ENCODE peak calls at places on chromosomes 13 and 19, in seven cellular contexts. Q, A, G, H, U, X and M are unnamed samples. For H3K4me1, the result is how much of the 10 kb centered on the place peaks cover.

GRCh38 chr13:30865131-30866009 is 40.7 kb upstream of the MEDAG start:
- DNase-seq in Q (peak), A (peak), G (peak), H (peak), U (peak), X (peak), M (no peak)

GRCh38 chr19:2888739-2889224 is 11.9 kb upstream of the ZNF57 start:
- DNase-seq in Q (no peak), A (no peak), G (no peak), H (peak), U (no peak), X (peak), M (no peak)

GRCh38 chr13:76023644-76024043 is 387.5 kb downstream of the LMO7 start:
- DNase-seq in Q (no peak), A (peak), G (no peak), H (no peak), U (no peak), X (no peak), M (no peak)

GRCh38 chr19:51417807-51418152 is 338 bp upstream of the SIGLEC10 start:
- DNase-seq in Q (no peak), A (no peak), G (no peak), H (no peak), U (no peak), X (no peak), M (no peak)

GRCh38 chr19:17255150-17255621 is 9.4 kb downstream of the USHBP1 start:
- DNase-seq in Q (no peak), A (peak), G (no peak), H (no peak), U (no peak), X (no peak), M (no peak)

GRCh38 chr13:92967923-92968322 is 258.7 kb upstream of the GPC6 start:
- DNase-seq in Q (no peak), A (peak), G (no peak), H (no peak), U (no peak), X (no peak), M (no peak)

GRCh38 chr19:50835103-50835784 is 1.9 kb upstream of the KLK15 start:
- DNase-seq in Q (no peak), A (no peak), G (no peak), H (no peak), U (no peak), X (peak), M (no peak)

GRCh38 chr19:58428617-58429016 is 11.3 kb downstream of the ZNF132 start:
- DNase-seq in Q (no peak), A (no peak), G (no peak), H (no peak), U (no peak), X (no peak), M (no peak)

GRCh38 chr13:110874508-110874960 is 40.3 kb downstream of the ANKRD10 start:
- DNase-seq in Q (peak), A (peak), G (peak), H (peak), U (peak), X (peak), M (peak)

GRCh38 chr13:30111810-30112209 is 195.5 kb downstream of the KATNAL1 start:
- DNase-seq in Q (no peak), A (no peak), G (no peak), H (no peak), U (no peak), X (no peak), M (no peak)

GRCh38 chr19:44664976-44665375 is 6.3 kb upstream of the CEACAM19 start:
- DNase-seq in Q (no peak), A (no peak), G (no peak), H (no peak), U (no peak), X (no peak), M (no peak)

GRCh38 chr13:69737129-69737935 is 370.3 kb upstream of the ATXN8OS start:
- DNase-seq in Q (no peak), A (no peak), G (no peak), H (no peak), U (no peak), X (no peak), M (no peak)

GRCh38 chr13:99086149-99086868 is 108.4 kb upstream of the DOCK9 start:
- DNase-seq in Q (peak), A (peak), G (peak), H (peak), U (peak), X (peak), M (no peak)

GRCh38 chr13:76123548-76123947 is 487.4 kb downstream of the LMO7 start:
- DNase-seq in Q (no peak), A (no peak), G (no peak), H (no peak), U (no peak), X (no peak), M (no peak)

GRCh38 chr19:55383279-55383788 is 758 bp downstream of the TMEM238 start:
- DNase-seq in Q (no peak), A (no peak), G (no peak), H (no peak), U (no peak), X (peak), M (no peak)

GRCh38 chr13:50892162-50892944 is 17.2 kb upstream of the RNASEH2B start:
- DNase-seq in Q (no peak), A (no peak), G (no peak), H (no peak), U (no peak), X (peak), M (no peak)

GRCh38 chr19:4581381-4582111 is 22.1 kb upstream of the SEMA6B start:
- DNase-seq in Q (no peak), A (peak), G (no peak), H (no peak), U (no peak), X (no peak), M (no peak)

GRCh38 chr13:73939071-73939380 is 195.2 kb downstream of the KLF12 start:
- DNase-seq in Q (no peak), A (no peak), G (no peak), H (no peak), U (no peak), X (no peak), M (no peak)

GRCh38 chr13:36124236-36124822 is 6.9 kb downstream of the DCLK1 start:
- DNase-seq in Q (no peak), A (peak), G (no peak), H (no peak), U (peak), X (no peak), M (no peak)

GRCh38 chr19:58401825-58402433 is 6.5 kb downstream of the RNF225 start:
- DNase-seq in Q (no peak), A (no peak), G (no peak), H (no peak), U (no peak), X (no peak), M (no peak)

GRCh38 chr13:33352520-33352919 is 67.0 kb upstream of the STARD13 start:
- DNase-seq in Q (no peak), A (no peak), G (no peak), H (peak), U (no peak), X (no peak), M (no peak)

GRCh38 chr19:21396893-21397572 is at the start of gene ZNF493:
- DNase-seq in Q (peak), A (peak), G (peak), H (peak), U (peak), X (peak), M (peak)

GRCh38 chr13:52848455-52849190 is at the start of gene PCDH8:
- DNase-seq in Q (no peak), A (no peak), G (no peak), H (no peak), U (no peak), X (no peak), M (no peak)

GRCh38 chr13:113009743-113010509 is 40.9 kb downstream of the MCF2L start:
- DNase-seq in Q (no peak), A (no peak), G (no peak), H (no peak), U (no peak), X (no peak), M (no peak)

GRCh38 chr13:24851546-24851945 is 87.6 kb downstream of the RNF17 start:
- DNase-seq in Q (no peak), A (peak), G (no peak), H (no peak), U (no peak), X (no peak), M (no peak)

GRCh38 chr13:61778531-61778930 is 362.9 kb upstream of the PCDH20 start:
- DNase-seq in Q (no peak), A (no peak), G (no peak), H (no peak), U (no peak), X (no peak), M (no peak)

GRCh38 chr13:98810746-98811145 is 58.3 kb upstream of the SLC15A1 start:
- DNase-seq in Q (no peak), A (no peak), G (no peak), H (no peak), U (no peak), X (no peak), M (no peak)

GRCh38 chr13:46211521-46212351 is at the start of gene LRRC63:
- DNase-seq in Q (peak), A (peak), G (peak), H (peak), U (peak), X (peak), M (peak)

GRCh38 chr13:46207828-46208227 is 3.9 kb upstream of the LRRC63 start:
- DNase-seq in Q (no peak), A (no peak), G (no peak), H (no peak), U (no peak), X (no peak), M (no peak)

GRCh38 chr13:46211116-46211515 is 612 bp upstream of the LRRC63 start:
- DNase-seq in Q (no peak), A (peak), G (no peak), H (no peak), U (no peak), X (no peak), M (no peak)

GRCh38 chr13:46213242-46213641 is 1.5 kb downstream of the LRRC63 start:
- DNase-seq in Q (no peak), A (peak), G (no peak), H (no peak), U (no peak), X (no peak), M (no peak)

DNA sequence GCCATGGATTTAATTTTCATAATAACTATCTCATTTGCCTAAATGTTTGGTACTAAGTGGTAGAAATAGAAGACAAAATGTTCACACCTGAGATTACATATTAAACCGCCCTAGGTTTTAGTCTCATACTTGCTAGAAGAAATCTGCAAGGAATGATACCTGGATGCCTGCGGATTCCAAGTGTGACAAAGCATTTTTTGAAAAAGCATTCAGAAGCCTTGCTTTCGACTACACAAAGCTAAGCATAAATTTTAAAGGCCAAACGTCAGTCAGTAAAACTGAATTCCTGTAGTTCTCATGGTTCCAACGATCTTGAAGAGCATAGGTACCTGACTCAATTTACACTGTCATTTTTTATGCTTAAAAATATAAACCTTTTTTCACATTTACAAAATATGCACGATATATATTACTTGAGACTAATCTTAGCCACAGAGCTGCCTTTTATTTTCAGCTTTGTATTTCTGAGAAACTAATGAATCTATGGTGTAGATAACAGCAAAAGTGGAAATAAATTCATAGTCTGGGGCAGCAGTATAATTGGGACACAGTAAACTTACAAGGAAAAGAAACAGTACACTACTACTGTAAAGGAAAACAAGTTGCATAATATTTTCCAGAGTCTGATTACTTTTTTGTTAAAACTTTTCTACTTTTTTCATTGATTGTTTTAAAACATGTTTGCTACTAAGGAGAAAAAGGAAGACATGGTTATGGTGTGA is 1.2 kb upstream of the LRRC63 start:
- DNase-seq in Q (no peak), A (peak), G (no peak), H (no peak), U (no peak), X (no peak), M (no peak)
- H3K4me3 ChIP-seq in Q (peak), A (peak), G (no peak), H (peak), U (no peak), X (no peak), M (no peak)

GRCh38 chr13:78743972-78744371 is 85.0 kb upstream of the OBI1 start:
- DNase-seq in Q (no peak), A (no peak), G (no peak), H (no peak), U (no peak), X (no peak), M (no peak)
- H3K4me1 ChIP-seq in Q (under half), A (under half), G (under half), H (under half), U (under half), X (under half), M (under half)

GRCh38 chr19:11254662-11255061 is 7.7 kb downstream of the DOCK6 start:
- DNase-seq in Q (no peak), A (peak), G (no peak), H (no peak), U (no peak), X (no peak), M (no peak)
- TF ChIP-seq CTCF in Q (no peak), A (peak), G (peak), H (no peak), U (peak), X (peak), M (no peak)

DNA sequence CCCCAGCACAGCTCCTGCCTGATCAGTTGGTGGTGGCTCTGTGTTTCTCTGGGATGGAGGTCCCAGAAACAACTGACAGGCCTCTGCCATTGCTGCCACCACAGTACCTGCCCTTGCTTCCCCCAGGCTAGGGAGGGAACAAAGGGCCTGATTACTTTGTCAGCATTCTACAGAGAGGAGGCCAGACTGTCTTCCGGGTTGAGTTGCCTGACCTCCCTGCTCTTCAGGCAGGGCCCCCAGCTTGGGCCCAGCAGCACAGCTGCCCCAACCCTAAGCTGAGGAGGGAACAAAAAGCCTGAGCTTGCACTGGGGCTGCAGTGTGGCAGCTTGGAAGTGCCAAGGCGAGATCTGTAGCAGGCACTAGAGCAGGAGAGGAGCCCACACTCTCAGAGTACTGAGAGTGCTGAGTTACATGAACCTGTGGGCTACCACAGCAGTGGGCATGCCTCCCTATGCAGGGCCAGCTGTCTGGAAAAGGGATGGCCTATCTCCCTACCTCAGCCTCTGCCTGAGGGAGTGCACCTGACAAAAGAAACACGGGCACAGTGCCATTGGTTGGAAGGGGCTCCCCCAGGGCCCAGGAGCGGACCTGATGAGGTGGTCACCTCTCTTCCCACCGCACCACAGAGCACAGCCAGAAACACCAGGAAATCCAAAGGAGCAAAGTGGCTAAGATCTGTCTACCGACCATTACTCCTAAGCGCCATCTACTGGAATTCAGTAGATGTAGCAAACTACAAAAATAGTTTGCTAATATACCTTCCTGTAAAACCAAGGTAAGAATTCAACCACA is 24.4 kb downstream of the SLC25A15 start:
- DNase-seq in Q (no peak), A (peak), G (no peak), H (no peak), U (no peak), X (no peak), M (no peak)
- H3K4me3 ChIP-seq in Q (no peak), A (no peak), G (no peak), H (no peak), U (no peak), X (no peak), M (no peak)

GRCh38 chr19:41917676-41918075 is 10.6 kb downstream of the ERFL start:
- DNase-seq in Q (no peak), A (no peak), G (no peak), H (no peak), U (no peak), X (no peak), M (no peak)
- H3K4me1 ChIP-seq in Q (under half), A (under half), G (under half), H (under half), U (under half), X (under half), M (under half)

DNA sequence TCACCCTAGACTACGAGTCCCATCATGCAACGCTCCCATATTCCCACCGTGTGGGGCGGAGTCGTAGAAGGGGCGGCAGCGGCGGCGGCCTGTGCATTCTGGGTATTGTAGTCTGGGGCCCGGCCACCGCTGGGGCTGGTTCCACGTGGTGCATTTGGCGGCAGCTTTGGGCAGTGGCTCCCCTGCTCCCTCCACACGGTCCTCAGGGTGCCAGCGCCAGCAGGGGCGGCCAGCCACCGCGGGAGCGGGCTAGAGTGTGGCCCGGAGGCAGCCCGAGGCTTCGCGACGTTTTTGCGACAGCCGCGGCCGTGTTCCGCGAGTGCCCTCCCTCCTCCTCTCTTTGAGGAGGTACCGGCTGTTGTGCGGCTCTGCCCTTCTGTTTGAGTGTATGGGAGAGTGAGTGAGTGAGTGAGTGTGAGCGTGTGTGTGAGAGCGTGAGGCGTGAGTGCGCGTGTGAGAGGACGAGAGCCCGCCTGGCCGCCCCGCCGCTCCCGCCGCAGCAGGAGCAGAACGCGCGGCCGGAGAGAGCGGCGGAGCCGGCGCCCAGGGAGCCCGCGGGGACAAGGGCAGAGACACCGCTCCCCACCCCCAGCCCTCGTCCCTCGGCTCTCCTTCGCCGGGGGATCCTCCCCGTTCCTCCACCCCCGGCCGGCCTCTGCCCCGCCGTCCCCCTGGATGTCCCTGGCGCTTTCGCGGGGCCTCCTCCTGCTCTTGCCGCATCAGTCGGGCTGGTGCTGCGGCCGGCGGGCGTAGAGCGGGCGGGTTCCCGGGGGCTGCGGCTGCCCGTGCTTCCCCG is at the start of gene CDK8:
- DNase-seq in Q (peak), A (peak), G (peak), H (peak), U (peak), X (peak), M (peak)
- TF ChIP-seq CTCF in Q (no peak), A (no peak), G (no peak), H (no peak), U (no peak), X (peak), M (no peak)

GRCh38 chr13:108342369-108343289 is 73.1 kb downstream of the TNFSF13B start:
- DNase-seq in Q (no peak), A (peak), G (no peak), H (no peak), U (no peak), X (no peak), M (no peak)
- H3K4me3 ChIP-seq in Q (no peak), A (no peak), G (no peak), H (no peak), U (no peak), X (no peak), M (no peak)

GRCh38 chr19:18279266-18279515 is 2.2 kb downstream of the JUND start:
- DNase-seq in Q (no peak), A (no peak), G (no peak), H (no peak), U (no peak), X (no peak), M (no peak)
- H3K4me1 ChIP-seq in Q (half or more), A (under half), G (half or more), H (half or more), U (half or more), X (half or more), M (under half)